ENCODE peak calls at places on chromosomes 3 and 15, in six cellular contexts. Q, T, U, I, F and D are unnamed samples.

GRCh38 chr3:197793246-197793645 is 2.2 kb downstream of the LRCH3 start:
- DNase-seq in I (no peak), F (peak), T (no peak), U (no peak), Q (no peak), D (no peak)

GRCh38 chr3:98613616-98614015 is 20.2 kb upstream of the CPOX start:
- DNase-seq in T (no peak), F (peak), Q (no peak), I (no peak), U (no peak), D (no peak)

GRCh38 chr15:66622677-66623076 is 56.9 kb upstream of the LCTL start:
- DNase-seq in I (no peak), U (no peak), F (no peak), Q (no peak), T (no peak), D (no peak)

GRCh38 chr3:149174901-149175300 is 45.5 kb downstream of the HPS3 start:
- DNase-seq in I (no peak), F (peak), U (no peak), Q (no peak), T (no peak), D (no peak)

GRCh38 chr3:155549087-155549486 is 195.8 kb downstream of the PLCH1 start:
- DNase-seq in U (no peak), F (no peak), T (no peak), I (no peak), Q (no peak), D (no peak)

GRCh38 chr3:80771085-80771484 is 990.4 kb downstream of the GBE1 start:
- DNase-seq in F (peak), Q (peak), U (peak), T (no peak), I (no peak), D (no peak)

GRCh38 chr3:17580901-17581300 is 161.5 kb downstream of the TBC1D5 start:
- DNase-seq in T (no peak), Q (peak), U (no peak), I (no peak), F (no peak), D (no peak)

GRCh38 chr3:122727766-122728165 is 47.1 kb downstream of the PARP14 start:
- DNase-seq in F (no peak), I (no peak), T (no peak), U (peak), Q (no peak), D (no peak)

GRCh38 chr3:197734667-197735318 is 1.9 kb downstream of the RUBCN start:
- DNase-seq in U (no peak), T (no peak), Q (no peak), I (no peak), F (peak), D (no peak)

GRCh38 chr3:183698318-183698731 is 728 bp downstream of the YEATS2 start:
- DNase-seq in U (peak), T (no peak), I (no peak), F (no peak), Q (peak), D (peak)

GRCh38 chr15:94412979-94413741 is 181.8 kb downstream of the MCTP2 start:
- DNase-seq in F (no peak), I (peak), U (no peak), Q (peak), T (peak), D (peak)

GRCh38 chr15:65917407-65917756 is 48.1 kb downstream of the RAB11A start:
- DNase-seq in I (no peak), U (no peak), F (no peak), T (no peak), Q (no peak), D (no peak)

GRCh38 chr3:174536319-174536718 is 322.8 kb upstream of the NAALADL2 start:
- DNase-seq in I (no peak), U (no peak), T (no peak), F (no peak), Q (no peak), D (no peak)

GRCh38 chr3:188106898-188107684 is 46.9 kb upstream of the LPP start:
- DNase-seq in I (no peak), T (no peak), Q (no peak), F (no peak), U (no peak), D (no peak)

DNA sequence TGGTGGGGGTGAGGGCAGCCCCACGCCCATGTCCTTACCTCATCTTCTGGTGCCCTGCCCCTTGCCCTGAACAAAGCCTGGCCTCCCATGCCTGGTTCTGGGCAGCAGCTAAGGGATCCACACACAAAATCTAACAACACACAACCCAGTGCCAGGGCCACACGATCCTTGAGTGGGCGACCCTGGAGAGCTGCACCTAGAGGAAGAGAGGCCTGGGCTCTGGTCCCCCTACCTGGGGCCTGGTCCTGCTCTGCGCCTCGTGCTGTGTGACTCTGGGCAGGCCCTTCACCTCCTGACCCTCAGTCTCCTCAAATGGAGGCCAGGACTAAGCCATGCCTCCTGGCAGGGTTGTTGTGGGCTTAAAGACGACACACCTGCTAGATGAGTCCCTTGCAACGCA is 20.0 kb upstream of the C3orf22 start:
- DNase-seq in Q (no peak), T (no peak), I (no peak), U (no peak), F (no peak), D (no peak)
- TF ChIP-seq JUND in Q (no peak), T (no peak), I (no peak), U (no peak), F (no peak), D (no peak)

GRCh38 chr3:140682586-140682985 is 4.7 kb downstream of the TRIM42 start:
- DNase-seq in T (no peak), U (no peak), Q (no peak), I (no peak), F (no peak), D (no peak)

GRCh38 chr3:140677764-140678163 is at the start of gene TRIM42:
- DNase-seq in U (no peak), I (no peak), F (no peak), Q (no peak), T (no peak), D (no peak)
- TF ChIP-seq JUND in U (no peak), I (no peak), F (no peak), Q (no peak), T (no peak), D (no peak)

DNA sequence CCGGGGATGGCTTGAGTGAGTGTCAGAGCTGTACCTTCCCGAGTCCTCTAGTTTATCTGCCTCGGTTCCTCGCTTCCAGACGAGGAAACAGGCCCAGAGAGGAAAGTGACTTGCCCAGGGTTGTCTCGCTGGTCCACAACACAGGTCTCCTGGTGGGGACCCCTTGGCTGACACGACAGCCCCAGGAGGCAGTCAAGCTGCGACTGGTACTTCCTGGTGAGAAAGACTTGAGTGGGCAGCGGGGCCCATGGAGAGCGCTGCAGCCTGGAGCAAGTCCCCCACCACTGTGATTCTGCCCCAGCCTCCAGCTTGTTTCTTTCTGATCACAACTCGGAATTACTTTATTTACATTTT is 600 bp upstream of the CHRNA5 start:
- DNase-seq in F (no peak), I (no peak), Q (no peak), U (no peak), T (no peak), D (no peak)
- TF ChIP-seq JUND in F (no peak), I (no peak), Q (no peak), U (no peak), T (no peak), D (no peak)

GRCh38 chr15:85623648-85624047 is 171.1 kb downstream of the KLHL25 start:
- DNase-seq in I (no peak), Q (no peak), U (no peak), F (no peak), T (no peak), D (no peak)

GRCh38 chr15:85618956-85619491 is 175.7 kb downstream of the KLHL25 start:
- DNase-seq in I (no peak), U (no peak), Q (no peak), T (no peak), F (no peak), D (no peak)

GRCh38 chr15:85621096-85621495 is 173.6 kb downstream of the KLHL25 start:
- DNase-seq in U (no peak), I (no peak), F (no peak), Q (no peak), T (no peak), D (no peak)

GRCh38 chr15:85622432-85622831 is 172.3 kb downstream of the KLHL25 start:
- DNase-seq in F (no peak), U (no peak), Q (no peak), I (no peak), T (no peak), D (no peak)

GRCh38 chr15:85620321-85621044 is 174.2 kb downstream of the KLHL25 start:
- DNase-seq in I (no peak), T (no peak), Q (no peak), U (no peak), F (no peak), D (no peak)
- TF ChIP-seq JUND in I (no peak), T (no peak), Q (no peak), U (no peak), F (no peak), D (no peak)

GRCh38 chr3:9168230-9168629 is 81.2 kb downstream of the SRGAP3 start:
- DNase-seq in F (peak), Q (no peak), T (no peak), I (no peak), U (no peak), D (no peak)
- TF ChIP-seq JUND in F (peak), Q (no peak), T (no peak), I (no peak), U (no peak), D (no peak)